ENCODE peak calls at places on chromosomes 6 and 20, in five cellular contexts. A is NCI-H1105, O is amygdala, T is mucosa of descending colon, B is NCI-H1436. Q is an unnamed sample.

GRCh38 chr20:35058184-35058583 is 34.4 kb downstream of the TRPC4AP start:
- DNase-seq in A (no peak), O (no peak), T (no peak), B (no peak), Q (no peak)

GRCh38 chr6:74137910-74138309 is 441.9 kb downstream of the CD109 start:
- DNase-seq in A (no peak), O (no peak), T (no peak), B (no peak), Q (no peak)

GRCh38 chr6:82877213-82878195 is 188.1 kb downstream of the UBE3D start:
- DNase-seq in A (no peak), O (no peak), T (peak), B (no peak), Q (no peak)

GRCh38 chr6:8420031-8420588 is 15.2 kb downstream of the SLC35B3 start:
- DNase-seq in A (no peak), O (no peak), T (no peak), B (no peak), Q (no peak)

GRCh38 chr20:19993937-19994667 is 23.1 kb upstream of the NAA20 start:
- DNase-seq in A (no peak), O (peak), T (no peak), B (no peak), Q (no peak)

GRCh38 chr20:5400164-5400762 is 83.5 kb upstream of the PROKR2 start:
- DNase-seq in A (no peak), O (no peak), T (peak), B (no peak), Q (no peak)

GRCh38 chr20:62412194-62413024 is 5.3 kb upstream of the CABLES2 start:
- DNase-seq in A (no peak), O (no peak), T (peak), B (no peak), Q (no peak)

GRCh38 chr20:36744764-36745191 is 1.1 kb downstream of the NDRG3 start:
- DNase-seq in A (no peak), O (peak), T (no peak), B (no peak), Q (no peak)

GRCh38 chr6:90123796-90124195 is 172.8 kb downstream of the BACH2 start:
- DNase-seq in A (no peak), O (no peak), T (no peak), B (no peak), Q (no peak)

GRCh38 chr20:18288748-18289705 is 700 bp downstream of the ZNF133 start:
- DNase-seq in A (peak), O (no peak), T (peak), B (no peak), Q (no peak)

GRCh38 chr20:32336918-32337347 is 21.2 kb upstream of the ASXL1 start:
- DNase-seq in A (no peak), O (no peak), T (peak), B (no peak), Q (peak)

GRCh38 chr6:45105170-45105820 is 222.8 kb upstream of the RUNX2 start:
- DNase-seq in A (no peak), O (no peak), T (no peak), B (no peak), Q (no peak)

Q was measured in memory B cell.